ENCODE peak calls at places on chromosomes 6 and 20, in ten cellular contexts. P, A, S, B, X, G, J, F, Z and M are unnamed samples.

GRCh38 chr6:169884158-169884557 is 132.7 kb downstream of the ERMARD start:
- DNase-seq in P (no peak), A (no peak), S (no peak), B (no peak), X (no peak), G (no peak), J (no peak), F (no peak), Z (no peak), M (no peak)

GRCh38 chr6:108714774-108715414 is 133.3 kb upstream of the ARMC2 start:
- DNase-seq in P (no peak), A (no peak), S (no peak), B (no peak), X (no peak), G (no peak), J (no peak), F (no peak), Z (no peak), M (no peak)

GRCh38 chr6:44667668-44668390 is 280.3 kb downstream of the CDC5L start:
- DNase-seq in P (peak), A (no peak), S (no peak), B (peak), X (peak), G (no peak), J (peak), F (no peak), Z (peak), M (peak)

GRCh38 chr6:110882824-110883554 is 8.4 kb downstream of the AMD1 start:
- DNase-seq in P (no peak), A (no peak), S (no peak), B (no peak), X (no peak), G (no peak), J (no peak), F (no peak), Z (no peak), M (no peak)

GRCh38 chr20:16520154-16520553 is 53.1 kb downstream of the KIF16B start:
- DNase-seq in P (no peak), A (no peak), S (no peak), B (no peak), X (no peak), G (no peak), J (no peak), F (no peak), Z (no peak), M (no peak)

GRCh38 chr20:24318569-24319352 is 150.7 kb upstream of the SYNDIG1 start:
- DNase-seq in P (no peak), A (no peak), S (no peak), B (no peak), X (no peak), G (no peak), J (no peak), F (no peak), Z (no peak), M (no peak)

GRCh38 chr6:147262943-147263342 is 58.7 kb downstream of the STXBP5 start:
- DNase-seq in P (no peak), A (no peak), S (no peak), B (no peak), X (no peak), G (no peak), J (no peak), F (no peak), Z (no peak), M (no peak)

GRCh38 chr6:39893286-39893685 is 41.0 kb downstream of the MOCS1 start:
- DNase-seq in P (no peak), A (no peak), S (no peak), B (no peak), X (no peak), G (peak), J (no peak), F (no peak), Z (no peak), M (no peak)

GRCh38 chr20:48599748-48600469 is 227.9 kb downstream of the PREX1 start:
- DNase-seq in P (no peak), A (peak), S (no peak), B (no peak), X (no peak), G (no peak), J (no peak), F (no peak), Z (no peak), M (no peak)

GRCh38 chr20:47922280-47922675 is 137.0 kb upstream of the SULF2 start:
- DNase-seq in P (no peak), A (no peak), S (no peak), B (no peak), X (no peak), G (peak), J (no peak), F (no peak), Z (no peak), M (no peak)

GRCh38 chr6:32083812-32084768 is 25.0 kb downstream of the TNXB start:
- DNase-seq in P (no peak), A (peak), S (no peak), B (no peak), X (no peak), G (no peak), J (no peak), F (no peak), Z (no peak), M (no peak)

GRCh38 chr6:16694789-16695188 is 66.5 kb downstream of the ATXN1 start:
- DNase-seq in P (no peak), A (no peak), S (no peak), B (no peak), X (no peak), G (no peak), J (no peak), F (no peak), Z (no peak), M (no peak)

GRCh38 chr6:6218246-6219085 is 102.0 kb downstream of the F13A1 start:
- DNase-seq in P (no peak), A (no peak), S (no peak), B (peak), X (no peak), G (no peak), J (peak), F (no peak), Z (no peak), M (no peak)

GRCh38 chr20:1775117-1775516 is 117.5 kb upstream of the SIRPG start:
- DNase-seq in P (no peak), A (no peak), S (no peak), B (no peak), X (no peak), G (peak), J (no peak), F (no peak), Z (no peak), M (no peak)

GRCh38 chr6:41122373-41122772 is 31.8 kb downstream of the TREML1 start:
- DNase-seq in P (no peak), A (no peak), S (no peak), B (no peak), X (no peak), G (no peak), J (no peak), F (no peak), Z (no peak), M (no peak)

GRCh38 chr20:8073024-8073832 is 53.7 kb upstream of the TMX4 start:
- DNase-seq in P (no peak), A (no peak), S (no peak), B (no peak), X (no peak), G (no peak), J (peak), F (no peak), Z (no peak), M (no peak)

GRCh38 chr6:42879372-42880239 is at the start of gene RPL7L1:
- DNase-seq in P (peak), A (peak), S (peak), B (peak), X (peak), G (peak), J (peak), F (peak), Z (peak), M (peak)

GRCh38 chr20:63519765-63520593 is 586 bp upstream of the PPDPF start:
- DNase-seq in P (peak), A (peak), S (peak), B (peak), X (peak), G (peak), J (no peak), F (peak), Z (peak), M (peak)

GRCh38 chr20:53959849-53960585 is 110.4 kb downstream of the BCAS1 start:
- DNase-seq in P (no peak), A (no peak), S (no peak), B (no peak), X (no peak), G (no peak), J (no peak), F (no peak), Z (no peak), M (no peak)